ENCODE peak calls at places on chromosomes 6 and 20, in seven cellular contexts. P is heart left ventricle, V is tibial nerve, Q is adrenal gland, H is body of pancreas, R is stomach, N is ovary. C is an unnamed sample.

GRCh38 chr6:47483853-47484546 is 6.4 kb downstream of the CD2AP start:
- DNase-seq in H (no peak), N (no peak), P (no peak), Q (no peak), V (no peak), R (no peak), C (no peak)

GRCh38 chr6:16762265-16762546 is 946 bp upstream of the ATXN1 start:
- DNase-seq in R (no peak), H (no peak), N (no peak), Q (no peak), V (no peak), P (no peak), C (no peak)

GRCh38 chr20:33014336-33015113 is 7.0 kb downstream of the BPIFB2 start:
- DNase-seq in N (no peak), V (no peak), R (no peak), P (no peak), H (no peak), Q (no peak), C (no peak)

GRCh38 chr6:113564401-113565161 is 292.6 kb upstream of the MARCKS start:
- DNase-seq in R (peak; percentile 28), P (peak; percentile 90), N (peak; percentile 52), Q (peak; percentile 52), V (peak; percentile 71), H (peak; percentile 76), C (peak; percentile 66)

GRCh38 chr6:99347804-99348203 is 1.7 kb downstream of the FAXC start:
- DNase-seq in R (no peak), V (no peak), P (no peak), N (no peak), H (no peak), Q (no peak), C (no peak)

GRCh38 chr6:23890543-23891227 is 235.3 kb upstream of the NRSN1 start:
- DNase-seq in P (no peak), Q (no peak), R (no peak), N (no peak), H (no peak), V (no peak), C (no peak)

GRCh38 chr20:63151554-63152321 is 64.2 kb downstream of the YTHDF1 start:
- DNase-seq in H (no peak), N (no peak), R (no peak), Q (no peak), P (peak; percentile 44), V (no peak), C (no peak)

GRCh38 chr6:16802071-16802470 is 40.8 kb upstream of the ATXN1 start:
- DNase-seq in N (no peak), P (peak; percentile 30), Q (no peak), V (no peak), R (no peak), H (no peak), C (no peak)

GRCh38 chr20:24469116-24470030 is at the start of gene SYNDIG1:
- DNase-seq in V (no peak), H (no peak), R (no peak), P (peak; percentile 38), N (no peak), Q (no peak), C (peak; percentile 63)

GRCh38 chr20:16612708-16613107 is 39.5 kb upstream of the KIF16B start:
- DNase-seq in Q (no peak), V (no peak), R (no peak), H (no peak), N (no peak), P (peak; percentile 21), C (no peak)

GRCh38 chr20:49717693-49718092 is 4.0 kb upstream of the B4GALT5 start:
- DNase-seq in N (no peak), R (no peak), Q (no peak), V (no peak), P (no peak), H (no peak), C (no peak)

GRCh38 chr6:14454467-14454763 is 336.8 kb downstream of the CD83 start:
- DNase-seq in R (no peak), H (no peak), V (no peak), P (no peak), Q (no peak), N (no peak), C (no peak)

GRCh38 chr6:36563237-36563927 is 16.1 kb upstream of the STK38 start:
- DNase-seq in V (no peak), Q (no peak), N (peak; percentile 27), H (no peak), R (no peak), P (no peak), C (no peak)

GRCh38 chr6:6614096-6614964 is 25.8 kb downstream of the LY86 start:
- DNase-seq in R (no peak), Q (no peak), P (no peak), V (no peak), N (peak; percentile 22), H (no peak), C (peak; percentile 53)

GRCh38 chr20:36468149-36469000 is 72.9 kb upstream of the MYL9 start:
- DNase-seq in N (no peak), Q (no peak), R (peak; percentile 51), H (peak; percentile 53), P (no peak), V (no peak), C (peak; percentile 21)
- H3K4me3 ChIP-seq in N (no peak overlapping the region), Q (no peak overlapping the region), R (no peak overlapping the region), H (no peak overlapping the region), P (no peak overlapping the region), V (no peak overlapping the region), C (no peak overlapping the region)

DNA sequence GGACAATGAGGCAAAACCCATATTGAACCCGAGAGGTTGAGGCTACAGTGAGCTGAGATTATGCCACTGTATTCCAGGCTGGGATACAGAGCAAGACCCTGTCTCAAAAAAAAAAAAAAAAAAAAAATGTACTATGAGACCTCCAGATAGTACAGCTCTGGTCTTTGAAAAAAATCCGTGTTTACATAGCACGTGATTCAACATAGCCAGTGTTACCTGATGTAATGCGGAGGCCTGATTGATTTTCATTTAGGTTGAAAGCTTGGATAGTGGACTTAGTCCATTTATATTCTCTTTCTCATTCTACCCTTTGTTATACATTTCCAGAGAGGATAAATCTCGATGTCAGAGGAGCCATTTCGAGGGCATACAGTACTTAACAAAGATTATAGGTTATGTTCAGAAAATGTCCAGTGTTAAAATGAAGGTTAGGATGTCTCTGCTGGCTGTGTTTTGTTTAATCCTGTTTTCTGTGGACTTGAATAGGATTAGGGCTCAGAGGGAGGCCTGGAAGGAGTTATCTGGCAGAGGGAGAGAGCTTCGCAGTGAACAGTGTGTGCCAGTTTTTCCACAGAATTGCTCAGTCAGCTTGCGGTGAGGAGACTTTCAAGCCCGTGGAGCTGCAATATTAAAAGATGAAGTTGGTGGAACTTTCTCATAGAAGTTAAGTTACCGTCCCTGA is 33.9 kb upstream of the BCLAF1 start:
- DNase-seq in P (no peak), V (no peak), H (no peak), R (no peak), Q (no peak), N (peak; percentile 39), C (no peak)
- H3K27ac ChIP-seq in P (no peak overlapping the region), V (no peak overlapping the region), H (no peak overlapping the region), R (no peak overlapping the region), Q (no peak overlapping the region), N (no peak overlapping the region), C (no peak overlapping the region)

GRCh38 chr6:69801225-69801624 is 4.4 kb upstream of the LMBRD1 start:
- DNase-seq in Q (no peak), H (no peak), N (no peak), V (no peak), R (no peak), P (no peak), C (no peak)

GRCh38 chr6:69795469-69796080 is 1.2 kb downstream of the LMBRD1 start:
- DNase-seq in H (no peak), V (no peak), P (no peak), R (no peak), Q (no peak), N (no peak), C (no peak)

GRCh38 chr6:69792292-69792691 is 4.5 kb downstream of the LMBRD1 start:
- DNase-seq in R (no peak), H (no peak), N (no peak), Q (no peak), P (no peak), V (no peak), C (no peak)

GRCh38 chr6:69796081-69796626 is 656 bp downstream of the LMBRD1 start:
- DNase-seq in N (no peak), Q (peak; percentile 58), V (no peak), R (peak; percentile 69), P (no peak), H (peak; percentile 71), C (peak; percentile 61)

DNA sequence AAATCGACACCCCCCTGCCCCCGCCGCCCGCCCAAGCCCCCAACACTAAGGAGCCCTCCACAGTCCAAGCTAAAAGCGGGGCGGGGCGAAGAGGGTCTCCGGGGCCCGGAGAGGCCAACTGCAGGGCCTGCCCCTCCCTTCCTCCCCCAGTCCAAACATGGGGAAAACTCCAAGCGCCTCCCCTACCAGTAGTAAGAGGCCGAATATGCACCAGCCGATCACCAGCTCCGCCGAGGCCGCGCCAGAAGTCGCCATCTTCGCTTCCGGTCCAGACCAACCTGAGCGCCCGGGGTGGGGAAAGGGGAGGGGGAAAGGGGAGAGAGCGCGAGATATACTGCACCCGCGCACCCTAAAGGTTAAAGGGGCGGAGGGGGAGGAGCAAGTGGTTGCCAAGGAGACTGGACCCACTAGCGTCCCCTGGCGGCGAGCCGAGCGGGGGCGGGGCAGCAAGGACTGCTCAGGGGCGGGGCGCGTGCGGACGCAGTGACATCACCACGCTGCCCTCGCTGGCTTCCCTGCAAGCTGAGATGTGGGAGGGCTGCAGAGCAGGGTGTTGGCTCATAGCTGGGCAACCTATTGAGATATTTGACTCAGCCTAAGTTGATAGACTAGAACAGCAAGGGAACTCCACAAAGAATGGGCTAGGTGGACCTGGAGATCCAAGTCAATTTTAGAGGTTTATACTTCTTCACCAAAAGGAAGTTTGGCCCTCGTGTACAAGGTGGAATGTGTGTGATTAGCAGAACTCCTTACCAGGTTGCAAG is at the start of gene LMBRD1:
- DNase-seq in V (peak; percentile 98), N (peak; percentile 96), Q (peak; percentile 98), R (peak; percentile 99), P (peak; percentile 97), H (peak; percentile 99), C (peak; percentile 98)
- TF ChIP-seq POLR2A in V (no peak), N (peak; percentile 20), Q (peak; percentile 4), R (no peak), P (no peak), H (peak; percentile 55), C (peak; percentile 56)

GRCh38 chr6:11194399-11195274 is 37.8 kb downstream of the NEDD9 start:
- DNase-seq in R (no peak), Q (no peak), V (no peak), H (no peak), N (no peak), P (peak; percentile 46), C (peak; percentile 56)

GRCh38 chr6:11197846-11198245 is 34.6 kb downstream of the NEDD9 start:
- DNase-seq in V (no peak), R (no peak), P (no peak), N (no peak), H (no peak), Q (no peak), C (no peak)

GRCh38 chr6:11198663-11199603 is 33.5 kb downstream of the NEDD9 start:
- DNase-seq in H (no peak), N (no peak), P (no peak), Q (no peak), V (no peak), R (no peak), C (no peak)

GRCh38 chr6:11196511-11197174 is 35.8 kb downstream of the NEDD9 start:
- DNase-seq in Q (no peak), H (no peak), P (no peak), N (no peak), R (no peak), V (no peak), C (no peak)

DNA sequence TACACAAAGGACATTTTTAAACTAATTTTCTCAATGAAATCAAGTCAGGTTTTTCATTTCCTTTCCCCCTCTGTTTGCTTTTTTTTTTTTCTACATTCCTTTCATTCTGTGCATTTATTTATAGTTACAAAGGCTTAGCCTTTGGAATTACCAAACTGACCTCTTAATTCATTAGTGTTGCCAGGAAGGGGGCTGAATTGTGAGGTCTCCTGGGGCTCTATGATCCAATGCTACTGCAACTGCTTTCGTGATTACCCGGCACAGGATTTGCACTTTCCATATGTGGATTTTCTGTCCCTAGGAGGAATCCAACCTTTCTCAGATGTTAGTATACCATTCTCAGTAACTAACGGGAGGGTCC is 35.3 kb downstream of the NEDD9 start:
- DNase-seq in V (no peak), H (no peak), P (no peak), R (no peak), N (no peak), Q (no peak), C (no peak)
- H3K4me3 ChIP-seq in V (no peak overlapping the region), H (no peak overlapping the region), P (no peak overlapping the region), R (no peak overlapping the region), N (no peak overlapping the region), Q (no peak overlapping the region), C (no peak overlapping the region)

C was measured in thyroid gland.